ENCODE peak calls at places on chromosomes 2 and 18, in five cellular contexts. M is upper lobe of left lung, R is HepG2, O is GM12878, Z is K562. G is an unnamed sample.
A peak's percentile ranks its signal among the peaks of the same experiment; 100 is the strongest.

GRCh38 chr18:3654442-3655253 is 204.7 kb downstream of the TGIF1 start:
- ATAC-seq in M (no peak), R (peak; percentile 36), O (no peak), Z (peak; percentile 11), G (no peak)

GRCh38 chr18:30350263-30350662 is 692.3 kb downstream of the DSC3 start:
- ATAC-seq in M (no peak), R (no peak), O (no peak), Z (no peak), G (no peak)

GRCh38 chr2:217279571-217279970 is 419.7 kb upstream of the TNP1 start:
- ATAC-seq in M (no peak), R (no peak), O (no peak), Z (no peak), G (peak; percentile 66)

GRCh38 chr2:163779970-163780597 is 44.3 kb upstream of the FIGN start:
- ATAC-seq in M (no peak), R (peak; percentile 33), O (no peak), Z (no peak), G (no peak)

GRCh38 chr2:237995036-237995435 is 28.2 kb downstream of the UBE2F start:
- ATAC-seq in M (no peak), R (no peak), O (no peak), Z (peak; percentile 34), G (no peak)

GRCh38 chr2:222613715-222614331 is 42.1 kb downstream of the FARSB start:
- ATAC-seq in M (no peak), R (peak; percentile 90), O (peak; percentile 93), Z (peak; percentile 90), G (peak; percentile 51)

GRCh38 chr18:33440384-33441043 is at the start of gene CCDC178:
- ATAC-seq in M (peak; percentile 54), R (peak; percentile 83), O (no peak), Z (peak; percentile 91), G (peak; percentile 70)

GRCh38 chr2:98805412-98806265 is 74.7 kb upstream of the MGAT4A start:
- ATAC-seq in M (peak; percentile 81), R (peak; percentile 69), O (no peak), Z (no peak), G (peak; percentile 13)

GRCh38 chr2:20241973-20242726 is 17.2 kb upstream of the SDC1 start:
- ATAC-seq in M (peak; percentile 56), R (peak; percentile 60), O (peak; percentile 85), Z (peak; percentile 96), G (no peak)
- TF ChIP-seq POLR2AphosphoS5 in M (no peak), R (no peak), O (no peak), Z (no peak), G (no peak)

GRCh38 chr18:58239879-58240278 is 195.9 kb downstream of the NEDD4L start:
- ATAC-seq in M (no peak), R (no peak), O (no peak), Z (no peak), G (no peak)
- TF ChIP-seq EP300 in M (no peak), R (no peak), O (no peak), Z (no peak), G (no peak)

GRCh38 chr18:76493213-76494107 is 1.6 kb downstream of the ZNF516 start:
- ATAC-seq in M (no peak), R (peak; percentile 23), O (peak; percentile 16), Z (peak; percentile 50), G (no peak)
- TF ChIP-seq POLR2AphosphoS5 in M (no peak), R (peak; percentile 40), O (peak; percentile 55), Z (no peak), G (no peak)

GRCh38 chr2:156332452-156333273 is at the start of gene NR4A2:
- ATAC-seq in M (peak; percentile 88), R (peak; percentile 60), O (peak; percentile 76), Z (peak; percentile 81), G (peak; percentile 80)

GRCh38 chr2:156331572-156332451 is 709 bp downstream of the NR4A2 start:
- ATAC-seq in M (peak; percentile 64), R (peak; percentile 12), O (peak; percentile 3), Z (peak; percentile 20), G (peak; percentile 38)

GRCh38 chr2:156333274-156333950 is 891 bp upstream of the NR4A2 start:
- ATAC-seq in M (peak; percentile 51), R (peak; percentile 42), O (peak; percentile 29), Z (peak; percentile 58), G (peak; percentile 1)

GRCh38 chr2:156333951-156334495 is 1.5 kb upstream of the NR4A2 start:
- ATAC-seq in M (peak; percentile 57), R (peak; percentile 50), O (peak; percentile 57), Z (peak; percentile 18), G (peak; percentile 45)

GRCh38 chr2:156334496-156335478 is 2.3 kb upstream of the NR4A2 start:
- ATAC-seq in M (peak; percentile 94), R (peak; percentile 24), O (peak; percentile 41), Z (peak; percentile 67), G (peak; percentile 86)
- TF ChIP-seq EP300 in M (no peak), R (no peak), O (no peak), Z (no peak), G (peak; percentile 92)